ENCODE peak calls at places on chromosomes 3 and 15, in seven cellular contexts. One of them, this sample, is unnamed.

GRCh38 chr3:115789480-115789879 is 166.2 kb downstream of the GAP43 start:
- DNase-seq in IMR-90: no peak
- DNase-seq in mesenchymal stem cell: no peak
- DNase-seq in neuronal stem cell: no peak
- DNase-seq in mesendoderm: no peak
- DNase-seq in H1: no peak
- DNase-seq in trophoblast cell: no peak
- DNase-seq in this sample: no peak

GRCh38 chr15:29278436-29279099 is 8.9 kb upstream of the NSMCE3 start:
- DNase-seq in IMR-90: peak; percentile 94
- DNase-seq in mesenchymal stem cell: peak; percentile 72
- DNase-seq in neuronal stem cell: no peak
- DNase-seq in mesendoderm: no peak
- DNase-seq in H1: no peak
- DNase-seq in trophoblast cell: peak; percentile 35
- DNase-seq in this sample: no peak

GRCh38 chr3:152707314-152707713 is 127.6 kb upstream of the P2RY1 start:
- DNase-seq in IMR-90: no peak
- DNase-seq in mesenchymal stem cell: no peak
- DNase-seq in neuronal stem cell: no peak
- DNase-seq in mesendoderm: peak; percentile 42
- DNase-seq in H1: no peak
- DNase-seq in trophoblast cell: no peak
- DNase-seq in this sample: no peak

GRCh38 chr3:71189480-71189879 is 394.0 kb downstream of the FOXP1 start:
- DNase-seq in IMR-90: peak; percentile 60
- DNase-seq in mesenchymal stem cell: peak; percentile 32
- DNase-seq in neuronal stem cell: no peak
- DNase-seq in mesendoderm: no peak
- DNase-seq in H1: no peak
- DNase-seq in trophoblast cell: no peak
- DNase-seq in this sample: no peak

GRCh38 chr15:43329222-43329959 is 982 bp downstream of the LCMT2 start:
- DNase-seq in IMR-90: peak; percentile 37
- DNase-seq in mesenchymal stem cell: no peak
- DNase-seq in neuronal stem cell: peak; percentile 32
- DNase-seq in mesendoderm: peak; percentile 70
- DNase-seq in H1: no peak
- DNase-seq in trophoblast cell: peak; percentile 64
- DNase-seq in this sample: no peak

GRCh38 chr3:168807426-168807825 is 711.7 kb upstream of the GOLIM4 start:
- DNase-seq in IMR-90: no peak
- DNase-seq in mesenchymal stem cell: no peak
- DNase-seq in neuronal stem cell: peak; percentile 33
- DNase-seq in mesendoderm: peak; percentile 96
- DNase-seq in H1: no peak
- DNase-seq in trophoblast cell: no peak
- DNase-seq in this sample: peak; percentile 31

GRCh38 chr3:53075743-53076140 is 29.9 kb upstream of the SFMBT1 start:
- DNase-seq in IMR-90: no peak
- DNase-seq in mesenchymal stem cell: no peak
- DNase-seq in neuronal stem cell: no peak
- DNase-seq in mesendoderm: no peak
- DNase-seq in H1: no peak
- DNase-seq in trophoblast cell: no peak
- DNase-seq in this sample: peak; percentile 17

GRCh38 chr3:106963446-106963845 is 413.8 kb upstream of the CCDC54 start:
- DNase-seq in IMR-90: peak; percentile 59
- DNase-seq in mesenchymal stem cell: peak; percentile 64
- DNase-seq in neuronal stem cell: no peak
- DNase-seq in mesendoderm: no peak
- DNase-seq in H1: no peak
- DNase-seq in trophoblast cell: no peak
- DNase-seq in this sample: no peak

GRCh38 chr15:67472957-67473356 is 48.0 kb upstream of the C15orf61 start:
- DNase-seq in IMR-90: peak; percentile 66
- DNase-seq in mesenchymal stem cell: peak; percentile 62
- DNase-seq in neuronal stem cell: no peak
- DNase-seq in mesendoderm: no peak
- DNase-seq in H1: no peak
- DNase-seq in trophoblast cell: no peak
- DNase-seq in this sample: no peak

GRCh38 chr3:96478496-96478895 is 335.9 kb upstream of the EPHA6 start:
- DNase-seq in IMR-90: no peak
- DNase-seq in mesenchymal stem cell: no peak
- DNase-seq in neuronal stem cell: no peak
- DNase-seq in mesendoderm: no peak
- DNase-seq in H1: no peak
- DNase-seq in trophoblast cell: no peak
- DNase-seq in this sample: no peak

GRCh38 chr3:66638717-66639116 is 137.9 kb upstream of the LRIG1 start:
- DNase-seq in IMR-90: no peak
- DNase-seq in mesenchymal stem cell: no peak
- DNase-seq in neuronal stem cell: no peak
- DNase-seq in mesendoderm: peak; percentile 77
- DNase-seq in H1: peak; percentile 10
- DNase-seq in trophoblast cell: no peak
- DNase-seq in this sample: peak; percentile 60

GRCh38 chr3:111963424-111963823 is 15.4 kb upstream of the ABHD10 start:
- DNase-seq in IMR-90: peak; percentile 84
- DNase-seq in mesenchymal stem cell: peak; percentile 88
- DNase-seq in neuronal stem cell: no peak
- DNase-seq in mesendoderm: no peak
- DNase-seq in H1: no peak
- DNase-seq in trophoblast cell: no peak
- DNase-seq in this sample: no peak

GRCh38 chr15:68687136-68687735 is 108.4 kb downstream of the CORO2B start:
- DNase-seq in IMR-90: no peak
- DNase-seq in mesenchymal stem cell: no peak
- DNase-seq in neuronal stem cell: no peak
- DNase-seq in mesendoderm: no peak
- DNase-seq in H1: no peak
- DNase-seq in trophoblast cell: no peak
- DNase-seq in this sample: no peak

GRCh38 chr3:152879130-152879789 is 44.3 kb downstream of the P2RY1 start:
- DNase-seq in IMR-90: no peak
- DNase-seq in mesenchymal stem cell: no peak
- DNase-seq in neuronal stem cell: no peak
- DNase-seq in mesendoderm: no peak
- DNase-seq in H1: no peak
- DNase-seq in trophoblast cell: no peak
- DNase-seq in this sample: no peak

DNA sequence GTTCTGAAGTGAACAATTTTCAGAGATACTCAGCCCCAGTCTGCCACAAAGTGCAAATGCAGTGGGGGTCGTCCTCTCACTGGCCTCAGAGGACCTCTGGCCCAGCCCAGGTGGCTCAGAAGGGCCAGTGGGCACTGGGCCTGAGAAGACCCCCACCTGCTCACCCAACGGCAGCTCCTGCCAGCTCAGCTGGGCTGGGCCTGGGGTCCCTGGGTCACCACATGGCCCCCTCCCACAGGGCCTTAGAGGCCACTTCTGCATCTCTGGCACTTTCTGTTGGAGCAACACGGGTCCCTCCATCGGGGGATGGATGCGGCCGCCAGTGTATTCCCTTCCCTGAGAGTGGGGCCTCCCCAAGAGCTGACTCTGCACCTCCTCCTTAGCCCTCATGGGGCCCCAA is 262.7 kb upstream of the KCNH8 start:
- DNase-seq in IMR-90: no peak
- DNase-seq in mesenchymal stem cell: no peak
- DNase-seq in neuronal stem cell: no peak
- DNase-seq in mesendoderm: no peak
- DNase-seq in H1: no peak
- DNase-seq in trophoblast cell: no peak
- DNase-seq in this sample: no peak
- H3K18ac ChIP-seq in IMR-90: no peak overlapping the region
- H3K18ac ChIP-seq in mesenchymal stem cell: no peak overlapping the region
- H3K18ac ChIP-seq in neuronal stem cell: no peak overlapping the region
- H3K18ac ChIP-seq in mesendoderm: no peak overlapping the region
- H3K18ac ChIP-seq in H1: no peak overlapping the region
- H3K18ac ChIP-seq in trophoblast cell: no peak overlapping the region
- H3K18ac ChIP-seq in this sample: no peak overlapping the region

DNA sequence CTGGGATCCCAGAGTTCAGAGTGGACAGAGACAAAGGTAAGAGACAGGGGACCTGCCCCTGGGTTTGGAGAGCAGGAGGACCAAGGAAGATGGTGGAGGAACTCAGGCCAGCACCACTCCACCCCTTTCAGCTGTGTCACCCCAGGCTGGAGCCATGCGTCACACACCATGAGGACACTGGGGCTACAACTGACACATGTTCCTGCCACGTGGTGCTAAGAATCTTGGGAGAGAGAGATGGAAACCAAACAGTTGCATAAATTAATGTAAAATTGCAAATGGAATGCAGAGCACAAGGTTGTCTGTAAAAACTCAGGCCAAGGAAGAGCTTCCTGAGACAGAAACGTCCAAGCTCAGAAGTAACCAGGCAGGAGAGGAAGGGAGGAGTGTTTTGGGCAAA is 22.7 kb upstream of the VPS33B start:
- DNase-seq in IMR-90: no peak
- DNase-seq in mesenchymal stem cell: no peak
- DNase-seq in neuronal stem cell: no peak
- DNase-seq in mesendoderm: no peak
- DNase-seq in H1: no peak
- DNase-seq in trophoblast cell: no peak
- DNase-seq in this sample: no peak
- H3K4me1 ChIP-seq in IMR-90: no peaks in the 10 kb centered on the region
- H3K4me1 ChIP-seq in mesenchymal stem cell: no peaks in the 10 kb centered on the region
- H3K4me1 ChIP-seq in neuronal stem cell: no peaks in the 10 kb centered on the region
- H3K4me1 ChIP-seq in mesendoderm: no peaks in the 10 kb centered on the region
- H3K4me1 ChIP-seq in H1: no peaks in the 10 kb centered on the region
- H3K4me1 ChIP-seq in trophoblast cell: no peaks in the 10 kb centered on the region
- H3K4me1 ChIP-seq in this sample: no peaks in the 10 kb centered on the region

GRCh38 chr3:48297111-48297810 is 36.2 kb downstream of the SPINK8 start:
- DNase-seq in IMR-90: no peak
- DNase-seq in mesenchymal stem cell: no peak
- DNase-seq in neuronal stem cell: no peak
- DNase-seq in mesendoderm: no peak
- DNase-seq in H1: no peak
- DNase-seq in trophoblast cell: peak; percentile 80
- DNase-seq in this sample: no peak
- H3K18ac ChIP-seq in IMR-90: no peak overlapping the region
- H3K18ac ChIP-seq in mesenchymal stem cell: no peak overlapping the region
- H3K18ac ChIP-seq in neuronal stem cell: no peak overlapping the region
- H3K18ac ChIP-seq in mesendoderm: no peak overlapping the region
- H3K18ac ChIP-seq in H1: no peak overlapping the region
- H3K18ac ChIP-seq in trophoblast cell: no peak overlapping the region
- H3K18ac ChIP-seq in this sample: no peak overlapping the region

GRCh38 chr3:56790016-56790950 is 11.5 kb downstream of the ARHGEF3 start:
- DNase-seq in IMR-90: no peak
- DNase-seq in mesenchymal stem cell: no peak
- DNase-seq in neuronal stem cell: no peak
- DNase-seq in mesendoderm: no peak
- DNase-seq in H1: no peak
- DNase-seq in trophoblast cell: no peak
- DNase-seq in this sample: no peak

GRCh38 chr3:56788506-56788905 is 13.2 kb downstream of the ARHGEF3 start:
- DNase-seq in IMR-90: no peak
- DNase-seq in mesenchymal stem cell: no peak
- DNase-seq in neuronal stem cell: no peak
- DNase-seq in mesendoderm: no peak
- DNase-seq in H1: no peak
- DNase-seq in trophoblast cell: no peak
- DNase-seq in this sample: no peak

GRCh38 chr3:56795807-56796185 is 6.0 kb downstream of the ARHGEF3 start:
- DNase-seq in IMR-90: no peak
- DNase-seq in mesenchymal stem cell: no peak
- DNase-seq in neuronal stem cell: no peak
- DNase-seq in mesendoderm: no peak
- DNase-seq in H1: no peak
- DNase-seq in trophoblast cell: no peak
- DNase-seq in this sample: no peak

GRCh38 chr3:56795097-56795806 is 6.5 kb downstream of the ARHGEF3 start:
- DNase-seq in IMR-90: peak; percentile 44
- DNase-seq in mesenchymal stem cell: peak; percentile 86
- DNase-seq in neuronal stem cell: no peak
- DNase-seq in mesendoderm: peak; percentile 40
- DNase-seq in H1: no peak
- DNase-seq in trophoblast cell: no peak
- DNase-seq in this sample: no peak

DNA sequence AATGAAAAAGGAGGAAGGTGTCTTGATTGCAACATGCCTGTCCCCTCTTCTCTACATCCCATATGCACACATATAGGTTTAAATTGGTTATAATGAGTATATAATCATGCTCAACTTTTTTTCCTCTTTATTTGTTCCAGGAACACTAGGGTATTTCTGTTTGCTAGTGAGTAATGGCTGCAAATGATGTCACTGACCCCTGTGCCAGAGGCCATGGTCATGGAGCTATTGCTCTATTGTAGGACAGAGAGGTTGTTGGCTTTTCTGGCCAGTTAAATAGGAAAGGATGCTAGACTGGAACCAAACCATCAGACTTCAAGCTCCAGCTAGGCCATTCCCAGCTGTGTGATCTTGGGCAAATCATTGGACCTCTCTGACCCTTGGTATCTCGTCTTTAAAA is 9.5 kb downstream of the ARHGEF3 start:
- DNase-seq in IMR-90: no peak
- DNase-seq in mesenchymal stem cell: peak; percentile 10
- DNase-seq in neuronal stem cell: no peak
- DNase-seq in mesendoderm: no peak
- DNase-seq in H1: no peak
- DNase-seq in trophoblast cell: no peak
- DNase-seq in this sample: no peak
- H3K4me1 ChIP-seq in IMR-90: peaks cover 6% of the 10 kb centered on the region
- H3K4me1 ChIP-seq in mesenchymal stem cell: peaks cover 2% of the 10 kb centered on the region
- H3K4me1 ChIP-seq in neuronal stem cell: no peaks in the 10 kb centered on the region
- H3K4me1 ChIP-seq in mesendoderm: no peaks in the 10 kb centered on the region
- H3K4me1 ChIP-seq in H1: no peaks in the 10 kb centered on the region
- H3K4me1 ChIP-seq in trophoblast cell: peaks cover 4% of the 10 kb centered on the region
- H3K4me1 ChIP-seq in this sample: no peaks in the 10 kb centered on the region